ENCODE peak calls at places on chromosomes 16 and 17, in five cellular contexts. C is A549, E is SK-N-SH, I is uterus, T is cardiac muscle cell. F is an unnamed sample.

GRCh38 chr16:58464916-58465731 is 34.8 kb upstream of the NDRG4 start:
- DNase-seq in C (peak), E (peak), I (peak), T (no peak), F (no peak)

GRCh38 chr16:87956169-87956770 is 5.0 kb downstream of the BANP start:
- DNase-seq in C (no peak), E (no peak), I (no peak), T (peak), F (peak)

GRCh38 chr17:16044484-16044883 is 44.9 kb downstream of the TTC19 start:
- DNase-seq in C (no peak), E (no peak), I (no peak), T (no peak), F (no peak)

GRCh38 chr16:29315046-29315445 is 91.5 kb downstream of the NPIPB11 start:
- DNase-seq in C (no peak), E (no peak), I (peak), T (no peak), F (no peak)

GRCh38 chr17:64063766-64064224 is 43.4 kb upstream of the ICAM2 start:
- DNase-seq in C (peak), E (peak), I (peak), T (peak), F (peak)

GRCh38 chr17:17724991-17725852 is 44.0 kb downstream of the RAI1 start:
- DNase-seq in C (no peak), E (peak), I (no peak), T (no peak), F (no peak)

GRCh38 chr16:86325895-86326294 is 184.4 kb upstream of the FOXF1 start:
- DNase-seq in C (no peak), E (no peak), I (no peak), T (no peak), F (no peak)

GRCh38 chr17:79745641-79746105 is 14.9 kb downstream of the ENPP7 start:
- DNase-seq in C (no peak), E (no peak), I (no peak), T (no peak), F (no peak)

GRCh38 chr16:85399583-85400284 is 213.4 kb upstream of the GSE1 start:
- DNase-seq in C (no peak), E (no peak), I (no peak), T (no peak), F (peak)

GRCh38 chr16:55136356-55136755 is 187.6 kb upstream of the IRX6 start:
- DNase-seq in C (no peak), E (no peak), I (no peak), T (no peak), F (no peak)

GRCh38 chr16:50360033-50360778 is 8.6 kb downstream of the BRD7 start:
- DNase-seq in C (no peak), E (no peak), I (no peak), T (no peak), F (no peak)

GRCh38 chr16:84893849-84894599 is 74.2 kb downstream of the CRISPLD2 start:
- DNase-seq in C (no peak), E (no peak), I (no peak), T (no peak), F (no peak)

GRCh38 chr17:35519442-35519841 is 18.0 kb downstream of the SLFN12L start:
- DNase-seq in C (no peak), E (no peak), I (no peak), T (no peak), F (no peak)

GRCh38 chr17:68328676-68329075 is 37.4 kb downstream of the ARSG start:
- DNase-seq in C (no peak), E (no peak), I (no peak), T (no peak), F (no peak)

GRCh38 chr17:79747508-79748295 is 17.0 kb downstream of the ENPP7 start:
- DNase-seq in C (no peak), E (peak), I (no peak), T (no peak), F (no peak)

GRCh38 chr16:760498-761343 is at the start of gene MSLN:
- DNase-seq in C (peak), E (no peak), I (peak), T (no peak), F (no peak)

GRCh38 chr17:67413399-67413798 is 36.3 kb downstream of the PITPNC1 start:
- DNase-seq in C (no peak), E (no peak), I (no peak), T (no peak), F (no peak)

GRCh38 chr17:17929655-17930380 is 42.4 kb downstream of the TOM1L2 start:
- DNase-seq in C (no peak), E (no peak), I (no peak), T (no peak), F (no peak)

GRCh38 chr17:41417576-41418015 is 6.8 kb downstream of the KRT37 start:
- DNase-seq in C (no peak), E (peak), I (no peak), T (no peak), F (no peak)

GRCh38 chr17:73340093-73340596 is 28.3 kb upstream of the CDC42EP4 start:
- DNase-seq in C (peak), E (no peak), I (peak), T (peak), F (peak)

GRCh38 chr16:66706506-66706880 is 9.9 kb upstream of the CMTM4 start:
- DNase-seq in C (no peak), E (no peak), I (no peak), T (no peak), F (no peak)

GRCh38 chr16:54928421-54929089 is 2.1 kb upstream of the IRX5 start:
- DNase-seq in C (peak), E (peak), I (peak), T (peak), F (peak)

GRCh38 chr17:76076100-76076764 is 1.7 kb downstream of the GALR2 start:
- DNase-seq in C (no peak), E (peak), I (no peak), T (no peak), F (no peak)

GRCh38 chr17:2343421-2343820 is 6.1 kb downstream of the SGSM2 start:
- DNase-seq in C (no peak), E (no peak), I (no peak), T (no peak), F (no peak)

GRCh38 chr17:75478508-75478907 is 22.1 kb downstream of the TMEM94 start:
- DNase-seq in C (no peak), E (no peak), I (no peak), T (no peak), F (no peak)

GRCh38 chr17:78397681-78398101 is 19.2 kb downstream of the PGS1 start:
- DNase-seq in C (no peak), E (no peak), I (no peak), T (peak), F (peak)

GRCh38 chr17:38748329-38749221 is at the start of gene PCGF2:
- DNase-seq in C (peak), E (peak), I (peak), T (peak), F (peak)

GRCh38 chr17:2933606-2934005 is 129.8 kb downstream of the OR1D5 start:
- DNase-seq in C (no peak), E (no peak), I (no peak), T (no peak), F (no peak)

GRCh38 chr16:60225541-60225940 is 1491.4 kb upstream of the GOT2 start:
- DNase-seq in C (no peak), E (no peak), I (no peak), T (no peak), F (no peak)

GRCh38 chr17:67013891-67014290 is 30.5 kb upstream of the CACNG1 start:
- DNase-seq in C (no peak), E (no peak), I (no peak), T (no peak), F (no peak)

DNA sequence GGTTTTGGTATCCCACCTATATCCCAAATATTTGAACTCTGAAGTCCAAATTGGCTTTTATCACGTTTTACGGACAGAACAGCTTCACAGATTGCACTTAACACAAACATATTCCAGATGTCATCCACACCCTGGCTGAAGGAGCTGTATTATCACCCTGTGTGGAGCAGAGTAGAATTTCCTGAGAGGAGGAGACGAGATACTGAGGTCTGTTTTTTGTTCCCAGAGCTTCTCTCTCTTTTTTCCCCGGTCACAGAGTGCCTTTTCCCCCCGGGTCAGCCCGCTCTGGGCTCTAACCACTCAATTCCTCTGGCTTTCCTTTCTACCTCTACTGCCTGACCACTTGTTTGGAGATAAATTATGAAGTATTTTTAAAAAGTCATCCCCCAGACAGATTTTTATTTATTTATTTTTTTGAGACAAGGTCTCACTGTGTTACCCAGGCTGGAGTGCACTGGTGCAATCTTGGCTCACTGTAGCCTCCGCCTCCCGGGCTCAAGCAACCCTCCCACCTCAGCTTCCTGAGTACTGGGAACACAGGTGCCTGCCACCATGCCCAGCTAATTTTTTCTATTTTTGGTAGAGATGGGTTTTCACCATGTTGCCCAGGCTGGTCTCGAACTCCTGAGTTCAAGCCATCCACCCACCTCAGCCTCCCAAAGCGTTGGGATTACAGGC is 30.7 kb downstream of the DNAH2 start:
- DNase-seq in C (no peak), E (peak), I (no peak), T (peak), F (no peak)
- H3K27ac ChIP-seq in C (no peak), E (peak), I (peak), T (peak), F (no peak)

GRCh38 chr17:31249742-31250141 is 47.3 kb downstream of the OMG start:
- DNase-seq in C (no peak), E (no peak), I (no peak), T (no peak), F (no peak)
- H3K27ac ChIP-seq in C (peak), E (peak), I (no peak), T (peak), F (no peak)

GRCh38 chr17:43341705-43342600 is 56.8 kb upstream of the ARL4D start:
- DNase-seq in C (no peak), E (no peak), I (no peak), T (peak), F (no peak)
- H3K27ac ChIP-seq in C (no peak), E (no peak), I (no peak), T (peak), F (no peak)

DNA sequence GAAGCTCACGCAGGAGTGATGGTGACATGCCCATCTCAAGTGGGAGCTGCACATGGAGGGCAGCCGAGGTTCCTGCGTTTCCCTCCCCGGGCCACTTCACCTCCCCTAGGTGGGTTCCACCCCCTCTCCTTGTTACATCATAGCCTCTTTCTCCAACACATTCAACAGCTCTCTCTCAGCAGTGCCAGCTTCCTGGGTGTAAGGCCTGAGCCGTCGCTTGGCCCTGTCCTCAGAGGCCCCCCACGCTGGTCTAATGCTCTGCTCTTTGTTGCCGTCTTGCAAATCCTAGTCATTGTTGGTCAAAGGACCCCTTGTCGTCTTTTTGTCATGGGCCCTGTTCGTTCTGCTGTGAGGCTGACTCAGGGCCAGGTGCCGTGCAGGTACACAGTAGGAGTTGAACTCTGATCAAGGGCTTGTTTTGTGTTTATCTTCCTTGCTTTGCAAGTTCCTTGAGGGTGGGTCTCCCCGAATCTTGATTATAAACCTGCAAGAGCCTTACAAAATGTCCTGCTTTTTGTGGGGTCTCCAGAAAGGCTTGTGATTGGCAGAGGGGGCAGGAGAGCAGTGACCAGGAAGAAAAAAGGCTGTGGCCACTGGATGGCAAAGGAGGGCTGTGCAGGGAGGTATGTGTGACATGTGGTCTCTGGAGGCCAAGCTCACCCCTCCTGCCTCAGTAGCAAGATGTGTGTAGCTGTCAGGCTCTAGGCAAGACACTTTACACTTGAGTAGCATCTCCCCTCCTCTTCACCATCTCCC is 136.6 kb downstream of the CCDC182 start:
- DNase-seq in C (no peak), E (no peak), I (no peak), T (no peak), F (peak)
- H3K27ac ChIP-seq in C (no peak), E (peak), I (no peak), T (no peak), F (no peak)

GRCh38 chr16:47046726-47047602 is 73.5 kb upstream of the DNAJA2 start:
- DNase-seq in C (no peak), E (no peak), I (no peak), T (no peak), F (no peak)

GRCh38 chr16:47045023-47045422 is 71.5 kb upstream of the DNAJA2 start:
- DNase-seq in C (no peak), E (no peak), I (no peak), T (peak), F (no peak)

GRCh38 chr16:47049901-47050583 is 76.6 kb upstream of the DNAJA2 start:
- DNase-seq in C (no peak), E (no peak), I (no peak), T (no peak), F (no peak)

GRCh38 chr16:47045459-47045858 is 72.0 kb upstream of the DNAJA2 start:
- DNase-seq in C (no peak), E (no peak), I (no peak), T (peak), F (no peak)

GRCh38 chr16:47047804-47048203 is 74.3 kb upstream of the DNAJA2 start:
- DNase-seq in C (no peak), E (no peak), I (no peak), T (no peak), F (no peak)
- H3K27ac ChIP-seq in C (no peak), E (no peak), I (no peak), T (no peak), F (no peak)

GRCh38 chr16:81758376-81758775 is 20.7 kb upstream of the PLCG2 start:
- DNase-seq in C (peak), E (no peak), I (no peak), T (peak), F (no peak)
- H3K27ac ChIP-seq in C (peak), E (no peak), I (no peak), T (no peak), F (no peak)

GRCh38 chr16:89779231-89779912 is 37.1 kb downstream of the FANCA start:
- DNase-seq in C (no peak), E (peak), I (no peak), T (no peak), F (no peak)
- H3K27ac ChIP-seq in C (no peak), E (no peak), I (no peak), T (no peak), F (no peak)

GRCh38 chr16:26826500-26826899 is 240.2 kb upstream of the C16orf82 start:
- DNase-seq in C (no peak), E (no peak), I (no peak), T (no peak), F (no peak)
- H3K27ac ChIP-seq in C (no peak), E (no peak), I (no peak), T (no peak), F (no peak)

GRCh38 chr16:48499822-48500440 is 110.0 kb downstream of the N4BP1 start:
- DNase-seq in C (peak), E (peak), I (peak), T (peak), F (peak)
- H3K27ac ChIP-seq in C (peak), E (peak), I (peak), T (no peak), F (peak)

DNA sequence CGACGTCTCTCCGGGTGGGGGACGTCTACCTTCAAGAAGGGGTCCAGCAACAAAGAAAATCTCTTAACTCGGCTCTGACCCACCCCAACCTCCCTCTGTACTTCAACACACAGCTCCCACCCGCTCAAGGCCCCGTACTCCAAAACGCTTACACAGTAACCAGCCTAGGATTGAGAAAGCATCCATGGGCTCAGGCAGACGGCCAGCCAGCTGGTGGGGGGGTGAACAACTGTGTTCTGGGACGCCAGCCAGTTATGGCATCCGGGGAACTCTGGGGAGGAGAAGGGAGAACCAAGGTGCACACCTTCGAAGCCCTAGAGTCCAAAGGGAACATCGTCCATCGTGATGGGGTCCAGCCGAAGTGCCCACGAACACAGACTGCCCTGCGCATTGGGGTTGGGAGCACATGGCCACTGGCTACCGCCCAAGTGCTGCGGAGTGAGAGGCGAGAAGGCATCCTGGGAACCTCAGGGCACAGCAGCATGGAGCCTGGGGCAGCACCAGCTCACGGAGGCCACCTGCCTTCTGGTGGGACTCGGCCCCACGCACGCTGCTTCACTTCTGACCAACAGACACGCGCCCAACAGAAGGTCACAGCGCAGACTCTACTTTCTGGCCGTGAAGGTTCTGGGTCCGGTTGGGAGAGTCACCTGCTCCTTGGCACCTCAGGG is 14.3 kb downstream of the SLC16A3 start:
- DNase-seq in C (peak), E (peak), I (peak), T (peak), F (peak)
- H3K27ac ChIP-seq in C (peak), E (peak), I (peak), T (peak), F (peak)

F was measured in tibial artery.